ENCODE peak calls at places on chromosomes 3 and 15, in ten cellular contexts. W, U, I, L, S, H, G, B, C and M are unnamed samples.

GRCh38 chr3:34065901-34066300 is 267.5 kb downstream of the PDCD6IP start:
- DNase-seq in S (no peak), H (no peak), L (no peak), U (no peak), I (no peak), G (no peak), C (no peak), W (no peak), B (no peak), M (no peak)

GRCh38 chr3:119582178-119582577 is 2.9 kb downstream of the ADPRH start:
- DNase-seq in U (no peak), B (no peak), I (no peak), L (no peak), W (no peak), S (no peak), G (peak), C (peak), H (no peak), M (no peak)

GRCh38 chr3:49720383-49721164 is 1.1 kb upstream of the AMIGO3 start:
- DNase-seq in H (no peak), B (no peak), L (no peak), I (no peak), C (no peak), W (peak), S (peak), U (no peak), G (no peak), M (no peak)

GRCh38 chr3:178699810-178700209 is 163.6 kb downstream of the KCNMB2 start:
- DNase-seq in S (no peak), L (no peak), U (no peak), G (peak), W (no peak), I (no peak), B (no peak), C (no peak), H (no peak), M (no peak)

GRCh38 chr3:49278548-49278947 is 1.5 kb upstream of the C3orf62 start:
- DNase-seq in U (no peak), W (no peak), H (no peak), C (no peak), L (no peak), S (no peak), I (no peak), G (no peak), B (no peak), M (no peak)

GRCh38 chr3:103440539-103441113 is 1005.8 kb downstream of the ZPLD1 start:
- DNase-seq in B (no peak), C (no peak), U (no peak), W (no peak), S (no peak), I (peak), G (peak), L (no peak), H (no peak), M (no peak)

GRCh38 chr15:44719293-44719999 is 8.1 kb downstream of the B2M start:
- DNase-seq in B (no peak), C (peak), S (no peak), I (peak), W (no peak), U (no peak), H (no peak), G (peak), L (no peak), M (no peak)

GRCh38 chr3:162586591-162586990 is 1090.0 kb downstream of the OTOL1 start:
- DNase-seq in H (no peak), G (peak), W (no peak), S (no peak), L (peak), I (no peak), U (no peak), B (no peak), C (no peak), M (no peak)

GRCh38 chr15:68384451-68385239 is 47.3 kb downstream of the ITGA11 start:
- DNase-seq in S (no peak), G (peak), U (no peak), I (no peak), L (peak), H (peak), B (no peak), W (peak), C (no peak), M (no peak)

GRCh38 chr3:133401374-133402135 is 1.7 kb downstream of the BFSP2 start:
- DNase-seq in U (no peak), C (no peak), I (no peak), G (no peak), B (no peak), W (no peak), L (no peak), H (no peak), S (no peak), M (no peak)

GRCh38 chr3:31908391-31909097 is 72.5 kb downstream of the OSBPL10 start:
- DNase-seq in S (no peak), U (peak), C (no peak), H (no peak), W (no peak), I (no peak), G (peak), L (no peak), B (no peak), M (no peak)
- TF ChIP-seq CTCF in S (no peak), U (no peak), C (no peak), H (peak), W (no peak), I (peak), G (no peak), L (peak), B (no peak), M (peak)

GRCh38 chr3:175951047-175951694 is 1092.0 kb downstream of the NAALADL2 start:
- DNase-seq in H (no peak), G (peak), W (no peak), S (no peak), U (no peak), L (no peak), C (no peak), I (no peak), B (no peak), M (no peak)

GRCh38 chr3:175957427-175957826 is 1098.3 kb downstream of the NAALADL2 start:
- DNase-seq in H (no peak), W (no peak), L (no peak), G (no peak), I (peak), U (no peak), B (no peak), S (no peak), C (no peak), M (no peak)

DNA sequence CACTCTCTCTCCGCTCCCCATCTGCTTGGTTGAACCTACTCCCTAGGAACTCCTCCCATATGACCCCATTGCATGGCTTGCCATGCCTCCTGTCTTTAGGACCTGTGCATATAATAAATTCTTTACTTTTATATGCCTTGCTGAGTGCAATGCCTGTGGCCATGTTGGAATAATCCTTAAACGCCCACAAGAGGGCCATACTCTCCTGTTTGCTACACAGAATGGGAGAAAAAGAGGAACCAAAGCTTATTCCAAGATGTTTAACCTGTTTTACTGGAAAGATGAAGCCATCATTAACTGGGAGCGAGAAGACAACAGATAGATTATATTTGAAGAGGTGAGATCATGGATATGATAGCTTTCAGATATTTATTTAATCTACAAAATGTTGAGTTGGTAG is 1097.8 kb downstream of the NAALADL2 start:
- DNase-seq in U (peak), S (no peak), C (no peak), L (no peak), G (no peak), B (no peak), W (no peak), I (no peak), H (no peak), M (no peak)
- TF ChIP-seq CTCF in U (no peak), S (no peak), C (no peak), L (peak), G (no peak), B (no peak), W (no peak), I (peak), H (peak), M (no peak)

GRCh38 chr15:48331796-48332641 is 790 bp downstream of the DUT start:
- DNase-seq in C (peak), U (peak), W (peak), S (peak), G (peak), B (peak), H (no peak), I (peak), L (peak), M (peak)

GRCh38 chr15:48333553-48333952 is 2.3 kb downstream of the DUT start:
- DNase-seq in S (no peak), C (no peak), L (no peak), G (no peak), I (no peak), W (no peak), B (no peak), H (no peak), U (no peak), M (no peak)

GRCh38 chr15:48332642-48333034 is 1.4 kb downstream of the DUT start:
- DNase-seq in U (no peak), L (no peak), C (no peak), B (no peak), S (no peak), I (peak), H (no peak), W (no peak), G (no peak), M (no peak)

GRCh38 chr15:48330045-48330840 is 986 bp upstream of the DUT start:
- DNase-seq in C (no peak), I (no peak), G (no peak), S (no peak), B (no peak), H (no peak), U (no peak), W (no peak), L (no peak), M (no peak)

GRCh38 chr15:48330855-48331795 is at the start of gene DUT:
- DNase-seq in C (peak), B (peak), S (peak), G (peak), L (peak), I (peak), U (peak), H (peak), W (peak), M (peak)
- TF ChIP-seq CTCF in C (no peak), B (no peak), S (no peak), G (no peak), L (no peak), I (peak), U (no peak), H (no peak), W (no peak), M (peak)

GRCh38 chr3:55609230-55610100 is 122.4 kb upstream of the WNT5A start:
- DNase-seq in S (no peak), L (no peak), G (no peak), I (no peak), U (no peak), H (no peak), W (no peak), C (no peak), B (no peak), M (no peak)
- TF ChIP-seq CTCF in S (no peak), L (peak), G (no peak), I (no peak), U (peak), H (no peak), W (no peak), C (peak), B (no peak), M (peak)

GRCh38 chr3:89847955-89848354 is 740.5 kb downstream of the EPHA3 start:
- DNase-seq in G (peak), C (no peak), S (no peak), I (no peak), U (no peak), L (no peak), B (no peak), W (no peak), H (no peak), M (no peak)

DNA sequence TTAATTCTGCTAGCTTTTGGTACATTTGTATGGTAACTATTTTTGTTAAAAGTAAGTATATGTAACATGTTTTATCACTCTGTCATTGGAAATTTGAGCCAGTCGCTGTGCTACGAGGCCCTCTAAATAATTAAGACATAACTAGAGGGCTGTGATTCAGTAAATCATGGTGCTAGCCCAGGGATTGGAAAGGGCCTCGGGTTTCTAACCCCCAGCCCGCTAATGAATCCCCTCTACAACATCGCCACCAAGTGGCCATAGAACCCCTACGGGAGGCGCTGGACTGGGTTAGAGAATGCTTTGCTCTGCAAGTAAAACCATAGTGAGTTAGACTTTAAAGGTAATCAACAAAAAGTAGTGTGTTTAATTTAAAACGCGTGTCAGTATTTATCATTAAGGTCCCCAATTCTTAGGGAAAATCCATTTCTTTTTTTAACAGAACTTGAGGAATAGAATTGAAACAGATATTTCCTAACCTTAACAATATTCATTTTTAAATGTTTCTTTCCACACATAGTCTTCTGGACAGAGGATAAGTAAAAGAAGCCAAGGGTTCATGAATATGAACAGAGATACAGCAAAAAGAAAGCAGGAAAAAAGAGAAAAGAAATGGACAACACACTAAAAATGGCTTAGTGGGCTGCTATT is 744.7 kb downstream of the EPHA3 start:
- DNase-seq in W (peak), U (peak), H (no peak), C (no peak), B (peak), I (no peak), G (peak), S (no peak), L (peak), M (peak)
- TF ChIP-seq CTCF in W (peak), U (peak), H (peak), C (peak), B (peak), I (peak), G (peak), S (peak), L (peak), M (peak)

GRCh38 chr3:188153949-188154757 is at the start of gene LPP:
- DNase-seq in B (peak), G (peak), H (peak), U (peak), W (peak), I (peak), S (peak), C (peak), L (no peak), M (no peak)
- TF ChIP-seq CTCF in B (no peak), G (no peak), H (no peak), U (no peak), W (no peak), I (no peak), S (no peak), C (no peak), L (no peak), M (no peak)

GRCh38 chr3:159947220-159947619 is 41.4 kb upstream of the IL12A start:
- DNase-seq in W (no peak), H (peak), C (no peak), B (no peak), U (no peak), I (no peak), L (no peak), S (no peak), G (no peak), M (no peak)

GRCh38 chr3:159948423-159949140 is 40.1 kb upstream of the IL12A start:
- DNase-seq in C (no peak), U (no peak), I (no peak), S (no peak), L (no peak), B (no peak), W (no peak), G (no peak), H (no peak), M (no peak)

GRCh38 chr3:159950156-159950898 is 38.3 kb upstream of the IL12A start:
- DNase-seq in W (no peak), H (no peak), I (no peak), B (no peak), S (no peak), L (no peak), U (no peak), C (peak), G (no peak), M (no peak)

GRCh38 chr3:159953320-159953719 is 35.3 kb upstream of the IL12A start:
- DNase-seq in W (no peak), C (no peak), S (no peak), G (no peak), L (no peak), U (no peak), I (no peak), B (no peak), H (no peak), M (no peak)

GRCh38 chr3:159951580-159951979 is 37.1 kb upstream of the IL12A start:
- DNase-seq in C (no peak), I (no peak), H (no peak), L (no peak), B (no peak), U (no peak), W (no peak), G (no peak), S (no peak), M (no peak)
- TF ChIP-seq CTCF in C (no peak), I (no peak), H (no peak), L (no peak), B (no peak), U (no peak), W (no peak), G (no peak), S (no peak), M (no peak)

DNA sequence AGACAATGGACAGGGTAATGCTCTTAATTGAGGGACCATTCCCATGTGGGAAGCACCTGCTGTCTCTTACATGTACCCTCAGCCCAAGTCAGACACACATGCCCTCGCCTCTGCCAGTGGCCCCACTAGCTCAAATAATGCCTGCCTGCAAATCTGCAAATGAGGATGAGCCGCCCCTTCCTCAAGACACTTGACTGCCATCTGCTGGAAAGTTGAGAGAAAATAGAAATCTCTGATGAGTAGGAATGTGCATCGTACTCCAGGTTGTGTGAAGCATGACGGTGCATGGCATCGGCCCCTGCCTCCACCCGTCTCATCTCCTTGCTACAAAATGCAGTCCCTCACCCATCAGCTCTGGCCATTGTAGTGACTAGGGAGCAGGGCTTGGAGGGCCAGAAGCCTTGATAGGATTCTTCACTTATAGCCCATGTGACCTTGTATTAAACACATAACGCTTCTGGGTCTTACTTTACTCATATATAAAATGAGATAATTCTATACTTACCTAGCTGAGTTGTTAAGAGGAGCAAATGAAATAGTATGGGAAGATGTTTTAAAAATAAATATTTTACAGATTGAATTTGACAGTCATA is 6.3 kb upstream of the SCN5A start:
- DNase-seq in C (peak), S (no peak), B (no peak), L (peak), H (no peak), U (no peak), I (peak), G (peak), W (no peak), M (no peak)
- TF ChIP-seq CTCF in C (peak), S (peak), B (peak), L (peak), H (peak), U (peak), I (peak), G (peak), W (peak), M (peak)

DNA sequence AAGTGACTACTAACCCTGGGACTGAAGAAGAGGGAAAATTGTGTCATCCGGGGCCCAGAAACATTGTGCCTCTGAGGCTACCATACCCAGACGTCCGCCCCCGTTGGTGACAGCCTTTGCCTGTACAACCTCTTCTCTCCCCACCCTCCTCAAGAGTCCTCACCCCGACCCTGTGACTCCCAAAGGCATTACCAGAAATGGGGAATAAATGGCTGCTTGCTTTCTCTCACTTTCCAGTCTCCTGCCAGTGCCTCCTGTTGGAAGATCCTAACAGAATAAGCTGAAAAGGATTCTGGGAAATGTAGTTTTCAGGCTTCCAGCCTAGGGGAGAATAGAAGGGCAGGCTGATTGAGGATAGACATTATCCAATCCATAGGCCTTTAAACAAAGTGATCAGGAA is 30.8 kb upstream of the SLC25A36 start:
- DNase-seq in U (peak), C (no peak), W (no peak), S (no peak), B (no peak), H (no peak), G (no peak), L (no peak), I (no peak), M (no peak)
- TF ChIP-seq CTCF in U (no peak), C (no peak), W (no peak), S (no peak), B (no peak), H (no peak), G (no peak), L (no peak), I (no peak), M (no peak)

GRCh38 chr3:150013801-150014200 is 43.1 kb upstream of the PFN2 start:
- DNase-seq in U (no peak), W (no peak), G (no peak), C (no peak), L (no peak), S (no peak), H (no peak), I (no peak), B (no peak), M (no peak)
- TF ChIP-seq CTCF in U (no peak), W (no peak), G (no peak), C (no peak), L (no peak), S (no peak), H (no peak), I (no peak), B (no peak), M (no peak)